ENCODE peak calls at places on chromosomes 3 and 15, in ten cellular contexts. Y is upper lobe of left lung, K is Panc1, U is SK-N-SH, Q is GM23338, J is transverse colon, D is HepG2, C is HL-60, P is stomach, X is sigmoid colon. H is an unnamed sample.

GRCh38 chr15:28123408-28124023 is 24.4 kb upstream of the OCA2 start:
- DNase-seq in Y (peak; percentile 76), K (peak; percentile 36), U (peak; percentile 87), Q (peak; percentile 88), J (peak; percentile 75), D (peak; percentile 57), C (peak; percentile 50), P (peak; percentile 77), X (no peak), H (no peak)

GRCh38 chr3:105614288-105615030 is 247.8 kb downstream of the ALCAM start:
- DNase-seq in Y (no peak), K (no peak), U (no peak), Q (no peak), J (no peak), D (no peak), C (no peak), P (no peak), X (no peak), H (no peak)

GRCh38 chr3:195107593-195107992 is 163.4 kb downstream of the XXYLT1 start:
- DNase-seq in Y (no peak), K (no peak), U (no peak), Q (no peak), J (no peak), D (no peak), C (no peak), P (no peak), X (peak; percentile 64), H (no peak)

GRCh38 chr15:75167588-75168076 is 34.0 kb upstream of the C15orf39 start:
- DNase-seq in Y (no peak), K (no peak), U (no peak), Q (no peak), J (no peak), D (no peak), C (no peak), P (no peak), X (no peak), H (no peak)

GRCh38 chr3:105518806-105519418 is 152.2 kb downstream of the ALCAM start:
- DNase-seq in Y (no peak), K (peak; percentile 62), U (peak; percentile 49), Q (peak; percentile 80), J (no peak), D (peak; percentile 35), C (peak; percentile 50), P (no peak), X (no peak), H (no peak)

GRCh38 chr15:51161491-51162260 is 67.0 kb upstream of the TNFAIP8L3 start:
- DNase-seq in Y (no peak), K (no peak), U (no peak), Q (no peak), J (no peak), D (no peak), C (no peak), P (no peak), X (no peak), H (no peak)

GRCh38 chr3:138921316-138922292 is 25.3 kb downstream of the FOXL2 start:
- DNase-seq in Y (no peak), K (no peak), U (no peak), Q (no peak), J (no peak), D (peak; percentile 58), C (no peak), P (no peak), X (no peak), H (no peak)

GRCh38 chr3:69009559-69010410 is 3.7 kb downstream of the EOGT start:
- DNase-seq in Y (no peak), K (no peak), U (no peak), Q (peak; percentile 92), J (no peak), D (no peak), C (no peak), P (no peak), X (no peak), H (no peak)

GRCh38 chr3:73772076-73772475 is 147.3 kb upstream of the PDZRN3 start:
- DNase-seq in Y (no peak), K (no peak), U (no peak), Q (no peak), J (no peak), D (no peak), C (no peak), P (no peak), X (no peak), H (no peak)

GRCh38 chr3:73762855-73763254 is 138.1 kb upstream of the PDZRN3 start:
- DNase-seq in Y (no peak), K (no peak), U (no peak), Q (peak; percentile 96), J (no peak), D (no peak), C (no peak), P (no peak), X (no peak), H (no peak)

GRCh38 chr3:73768594-73769308 is 144.0 kb upstream of the PDZRN3 start:
- DNase-seq in Y (no peak), K (no peak), U (peak; percentile 22), Q (peak; percentile 16), J (no peak), D (no peak), C (no peak), P (no peak), X (no peak), H (no peak)

GRCh38 chr3:73765878-73766564 is 141.3 kb upstream of the PDZRN3 start:
- DNase-seq in Y (no peak), K (no peak), U (no peak), Q (no peak), J (no peak), D (no peak), C (peak; percentile 26), P (no peak), X (no peak), H (no peak)

DNA sequence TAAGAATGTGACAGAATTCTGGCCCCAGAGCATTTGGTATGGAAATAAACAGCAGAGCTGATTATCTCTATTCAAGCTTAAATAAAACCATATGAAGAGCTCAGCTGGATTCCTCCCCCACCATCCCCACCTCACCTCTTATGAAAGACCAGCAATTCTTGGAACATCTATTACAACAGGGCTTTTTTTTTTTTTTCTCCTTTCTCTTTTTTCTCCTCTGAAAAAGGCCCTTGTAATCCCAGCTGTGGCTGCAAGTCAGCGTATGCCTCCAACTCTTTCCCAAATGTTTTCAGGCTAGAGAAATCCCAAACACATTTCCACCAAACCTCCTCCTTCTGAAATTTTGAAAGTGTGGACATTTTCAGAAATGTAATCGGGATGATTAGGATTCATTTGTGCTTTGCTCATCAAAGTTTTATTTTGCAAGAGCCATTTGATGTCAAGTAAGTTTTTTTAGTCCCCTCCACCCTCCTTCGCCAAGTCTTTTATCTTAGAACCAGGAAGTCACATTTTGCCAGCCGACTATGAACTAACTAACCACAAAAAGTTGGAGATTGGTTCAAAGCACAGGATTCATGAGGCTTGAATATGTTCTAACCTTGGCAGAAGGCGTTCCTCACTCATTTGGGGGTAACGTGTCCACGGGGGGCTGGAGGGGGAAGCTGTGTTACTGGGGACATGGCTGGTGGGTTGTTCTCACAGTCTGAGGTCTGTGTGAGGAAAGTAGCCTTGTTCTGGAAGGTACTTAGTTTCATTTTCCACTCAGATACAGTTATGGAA is 142.0 kb upstream of the PDZRN3 start:
- DNase-seq in Y (no peak), K (no peak), U (peak; percentile 34), Q (peak; percentile 3), J (no peak), D (no peak), C (peak; percentile 5), P (no peak), X (peak; percentile 66), H (no peak)
- H3K27ac ChIP-seq in Y (peak overlapping the region; percentile 60), K (no peak overlapping the region), U (peak overlapping the region; percentile 66), Q (peak overlapping the region; percentile 68), J (peak overlapping the region; percentile 68), D (no peak overlapping the region), C (no peak overlapping the region), P (peak overlapping the region; percentile 80), X (peak overlapping the region; percentile 48), H (peak overlapping the region; percentile 77)

DNA sequence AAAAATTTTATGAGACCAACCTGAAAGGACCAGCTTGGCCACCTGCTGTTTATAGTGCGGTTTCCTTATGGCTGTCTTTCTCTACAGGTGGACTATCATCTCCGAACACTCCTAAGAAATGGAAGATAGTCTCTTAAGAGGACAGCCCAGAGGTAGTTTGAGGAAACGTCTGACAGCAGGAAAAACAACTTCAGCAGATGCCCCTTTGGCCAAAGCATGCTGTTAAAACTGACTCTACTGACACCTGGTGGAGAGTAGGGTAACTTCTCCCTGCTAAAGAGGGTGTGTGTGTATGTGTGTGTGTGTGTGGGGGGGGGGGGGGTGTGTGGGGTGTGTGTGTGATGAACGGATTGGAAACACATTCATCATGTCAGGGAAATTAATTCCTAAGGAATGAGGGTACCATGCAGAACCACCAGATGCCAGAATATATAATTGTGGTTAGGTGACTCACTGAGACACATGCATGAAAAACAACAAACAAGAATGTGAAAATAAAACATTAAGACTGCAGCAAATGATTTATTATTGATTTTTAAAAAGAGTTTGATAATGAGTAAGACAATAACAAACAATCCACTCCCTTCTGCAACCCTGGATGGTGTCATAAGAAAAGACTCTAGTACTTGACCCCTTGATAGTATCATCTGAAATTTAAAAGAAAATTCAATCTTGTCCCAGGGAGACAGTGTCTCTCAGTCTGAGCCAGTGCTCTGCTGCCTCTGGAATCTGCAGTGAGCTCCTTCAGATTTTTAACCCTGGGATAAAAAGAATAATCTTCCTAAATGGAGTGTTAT is 256.5 kb downstream of the THRB start:
- DNase-seq in Y (peak; percentile 25), K (peak; percentile 67), U (peak; percentile 61), Q (peak; percentile 85), J (peak; percentile 26), D (peak; percentile 64), C (peak; percentile 52), P (no peak), X (no peak), H (no peak)
- TF ChIP-seq POLR2AphosphoS5 in Y (no peak), K (no peak), U (peak; percentile 80), Q (no peak), J (no peak), D (no peak), C (no peak), P (no peak), X (no peak), H (no peak)

DNA sequence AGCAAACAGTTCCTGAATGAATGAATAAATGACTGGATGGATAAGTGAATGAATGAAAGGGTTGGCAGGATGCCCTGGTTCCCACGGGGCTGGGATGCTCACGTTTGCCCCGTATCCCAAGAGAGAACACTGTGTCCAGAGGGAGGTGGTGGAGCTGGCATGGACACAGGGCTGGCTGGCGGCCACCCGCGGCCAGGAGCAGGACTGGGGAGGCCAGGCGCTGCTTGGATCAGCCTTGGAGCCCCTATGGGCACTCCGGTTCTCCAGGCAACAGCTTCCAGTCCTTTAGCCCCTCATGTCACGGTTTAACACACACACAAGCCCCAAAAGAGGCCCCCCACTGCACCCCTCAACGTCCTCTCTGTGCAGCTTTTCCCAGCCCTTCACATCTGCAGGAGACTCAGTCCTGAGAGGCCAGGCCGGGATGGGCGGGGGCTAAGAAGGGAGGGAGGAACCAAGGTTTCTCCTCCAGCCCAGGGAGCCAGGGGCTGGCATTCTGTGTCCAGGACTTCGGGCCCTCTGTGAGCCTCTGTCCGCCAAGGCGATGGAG is 86.0 kb upstream of the ALDH1L1 start:
- DNase-seq in Y (no peak), K (no peak), U (no peak), Q (peak; percentile 63), J (peak; percentile 34), D (no peak), C (no peak), P (peak; percentile 87), X (peak; percentile 91), H (no peak)
- H3K27ac ChIP-seq in Y (peak overlapping the region; percentile 83), K (peak overlapping the region; percentile 60), U (no peak overlapping the region), Q (no peak overlapping the region), J (peak overlapping the region; percentile 74), D (no peak overlapping the region), C (no peak overlapping the region), P (peak overlapping the region; percentile 90), X (peak overlapping the region; percentile 85), H (peak overlapping the region; percentile 76)

DNA sequence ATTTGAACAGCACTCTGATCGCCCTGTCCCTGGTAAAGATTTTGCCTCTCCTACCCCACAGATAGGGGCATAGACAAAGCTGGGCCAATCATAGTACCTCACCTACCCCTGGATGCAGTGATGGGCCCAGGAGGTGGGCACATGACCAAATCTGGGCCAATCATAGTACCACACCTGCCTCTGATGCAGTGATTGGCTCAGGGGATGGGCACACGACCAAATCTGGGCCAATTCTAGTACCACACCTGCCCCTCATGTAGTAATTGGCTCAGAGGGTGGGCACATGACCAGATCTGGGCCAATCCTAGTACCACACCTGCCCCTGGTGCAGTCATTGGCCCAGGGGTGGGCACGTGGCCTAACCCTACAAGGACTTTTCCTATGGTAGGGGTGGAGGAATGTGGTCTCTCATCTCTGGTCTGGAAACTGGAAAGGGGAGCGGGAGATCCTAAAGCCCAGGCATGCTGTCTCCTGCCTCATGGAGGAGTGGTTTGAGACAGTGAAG is 56.9 kb upstream of the MEF2A start:
- DNase-seq in Y (no peak), K (no peak), U (no peak), Q (no peak), J (no peak), D (no peak), C (no peak), P (no peak), X (no peak), H (no peak)
- TF ChIP-seq POLR2AphosphoS5 in Y (no peak), K (no peak), U (no peak), Q (no peak), J (no peak), D (no peak), C (no peak), P (no peak), X (no peak), H (no peak)

H was measured in vagina.